ENCODE peak calls at places on chromosomes 5 and 9, in seven cellular contexts. One of them, this sample, is unnamed.

GRCh38 chr5:149636861-149637246 is 55.6 kb downstream of the ARHGEF37 start:
- DNase-seq in AG09319: peak
- DNase-seq in LoVo: peak
- DNase-seq in Kasumi-1: peak
- DNase-seq in NCI-H2171 treated with DMSO at 0.1 percent for 48 hours: peak
- DNase-seq in NCI-H2029 treated with DMSO at 0.1 percent for 48 hours: peak
- DNase-seq in astrocyte of the spinal cord: peak
- DNase-seq in this sample: no peak

GRCh38 chr5:126007841-126008240 is 415.4 kb upstream of the GRAMD2B start:
- DNase-seq in AG09319: no peak
- DNase-seq in LoVo: no peak
- DNase-seq in Kasumi-1: no peak
- DNase-seq in NCI-H2171 treated with DMSO at 0.1 percent for 48 hours: no peak
- DNase-seq in NCI-H2029 treated with DMSO at 0.1 percent for 48 hours: no peak
- DNase-seq in astrocyte of the spinal cord: peak
- DNase-seq in this sample: no peak

GRCh38 chr5:160324885-160325284 is 12.5 kb upstream of the CCNJL start:
- DNase-seq in AG09319: no peak
- DNase-seq in LoVo: no peak
- DNase-seq in Kasumi-1: peak
- DNase-seq in NCI-H2171 treated with DMSO at 0.1 percent for 48 hours: no peak
- DNase-seq in NCI-H2029 treated with DMSO at 0.1 percent for 48 hours: no peak
- DNase-seq in astrocyte of the spinal cord: no peak
- DNase-seq in this sample: no peak

GRCh38 chr9:107548298-107549142 is 59.0 kb upstream of the KLF4 start:
- DNase-seq in AG09319: peak
- DNase-seq in LoVo: peak
- DNase-seq in Kasumi-1: no peak
- DNase-seq in NCI-H2171 treated with DMSO at 0.1 percent for 48 hours: no peak
- DNase-seq in NCI-H2029 treated with DMSO at 0.1 percent for 48 hours: no peak
- DNase-seq in astrocyte of the spinal cord: peak
- DNase-seq in this sample: peak

GRCh38 chr9:132826576-132827365 is 51.3 kb downstream of the AK8 start:
- DNase-seq in AG09319: no peak
- DNase-seq in LoVo: no peak
- DNase-seq in Kasumi-1: no peak
- DNase-seq in NCI-H2171 treated with DMSO at 0.1 percent for 48 hours: no peak
- DNase-seq in NCI-H2029 treated with DMSO at 0.1 percent for 48 hours: no peak
- DNase-seq in astrocyte of the spinal cord: no peak
- DNase-seq in this sample: no peak

GRCh38 chr9:105661011-105661410 is 1.2 kb upstream of the TAL2 start:
- DNase-seq in AG09319: no peak
- DNase-seq in LoVo: no peak
- DNase-seq in Kasumi-1: no peak
- DNase-seq in NCI-H2171 treated with DMSO at 0.1 percent for 48 hours: no peak
- DNase-seq in NCI-H2029 treated with DMSO at 0.1 percent for 48 hours: no peak
- DNase-seq in astrocyte of the spinal cord: no peak
- DNase-seq in this sample: no peak

GRCh38 chr9:89603629-89604462 is 966 bp upstream of the GADD45G start:
- DNase-seq in AG09319: no peak
- DNase-seq in LoVo: no peak
- DNase-seq in Kasumi-1: peak
- DNase-seq in NCI-H2171 treated with DMSO at 0.1 percent for 48 hours: peak
- DNase-seq in NCI-H2029 treated with DMSO at 0.1 percent for 48 hours: peak
- DNase-seq in astrocyte of the spinal cord: peak
- DNase-seq in this sample: no peak

GRCh38 chr9:114655689-114656088 is 1.9 kb downstream of the TEX53 start:
- DNase-seq in AG09319: no peak
- DNase-seq in LoVo: no peak
- DNase-seq in Kasumi-1: no peak
- DNase-seq in NCI-H2171 treated with DMSO at 0.1 percent for 48 hours: no peak
- DNase-seq in NCI-H2029 treated with DMSO at 0.1 percent for 48 hours: no peak
- DNase-seq in astrocyte of the spinal cord: peak
- DNase-seq in this sample: no peak

GRCh38 chr9:128412120-128412790 is 8.4 kb upstream of the CERCAM start:
- DNase-seq in AG09319: no peak
- DNase-seq in LoVo: peak
- DNase-seq in Kasumi-1: peak
- DNase-seq in NCI-H2171 treated with DMSO at 0.1 percent for 48 hours: peak
- DNase-seq in NCI-H2029 treated with DMSO at 0.1 percent for 48 hours: peak
- DNase-seq in astrocyte of the spinal cord: peak
- DNase-seq in this sample: no peak

GRCh38 chr5:133531634-133532033 is 80.7 kb downstream of the FSTL4 start:
- DNase-seq in AG09319: no peak
- DNase-seq in LoVo: no peak
- DNase-seq in Kasumi-1: no peak
- DNase-seq in NCI-H2171 treated with DMSO at 0.1 percent for 48 hours: no peak
- DNase-seq in NCI-H2029 treated with DMSO at 0.1 percent for 48 hours: no peak
- DNase-seq in astrocyte of the spinal cord: peak
- DNase-seq in this sample: no peak

GRCh38 chr5:547086-547924 is 23.1 kb upstream of the SLC9A3 start:
- DNase-seq in AG09319: no peak
- DNase-seq in LoVo: no peak
- DNase-seq in Kasumi-1: no peak
- DNase-seq in NCI-H2171 treated with DMSO at 0.1 percent for 48 hours: no peak
- DNase-seq in NCI-H2029 treated with DMSO at 0.1 percent for 48 hours: no peak
- DNase-seq in astrocyte of the spinal cord: no peak
- DNase-seq in this sample: no peak

GRCh38 chr5:79935992-79936643 is 54.9 kb downstream of the MTX3 start:
- DNase-seq in AG09319: no peak
- DNase-seq in LoVo: no peak
- DNase-seq in Kasumi-1: no peak
- DNase-seq in NCI-H2171 treated with DMSO at 0.1 percent for 48 hours: no peak
- DNase-seq in NCI-H2029 treated with DMSO at 0.1 percent for 48 hours: no peak
- DNase-seq in astrocyte of the spinal cord: no peak
- DNase-seq in this sample: no peak

GRCh38 chr5:37086466-37087178 is 162.6 kb downstream of the CPLANE1 start:
- DNase-seq in AG09319: no peak
- DNase-seq in LoVo: peak
- DNase-seq in Kasumi-1: no peak
- DNase-seq in NCI-H2171 treated with DMSO at 0.1 percent for 48 hours: no peak
- DNase-seq in NCI-H2029 treated with DMSO at 0.1 percent for 48 hours: no peak
- DNase-seq in astrocyte of the spinal cord: peak
- DNase-seq in this sample: no peak

GRCh38 chr9:72384710-72385475 is 19.9 kb upstream of the ZFAND5 start:
- DNase-seq in AG09319: no peak
- DNase-seq in LoVo: no peak
- DNase-seq in Kasumi-1: no peak
- DNase-seq in NCI-H2171 treated with DMSO at 0.1 percent for 48 hours: peak
- DNase-seq in NCI-H2029 treated with DMSO at 0.1 percent for 48 hours: no peak
- DNase-seq in astrocyte of the spinal cord: peak
- DNase-seq in this sample: no peak

GRCh38 chr9:69857131-69857530 is 36.5 kb downstream of the CFAP95 start:
- DNase-seq in AG09319: no peak
- DNase-seq in LoVo: no peak
- DNase-seq in Kasumi-1: no peak
- DNase-seq in NCI-H2171 treated with DMSO at 0.1 percent for 48 hours: no peak
- DNase-seq in NCI-H2029 treated with DMSO at 0.1 percent for 48 hours: no peak
- DNase-seq in astrocyte of the spinal cord: peak
- DNase-seq in this sample: no peak

GRCh38 chr5:111013011-111013410 is 58.5 kb upstream of the TSLP start:
- DNase-seq in AG09319: no peak
- DNase-seq in LoVo: no peak
- DNase-seq in Kasumi-1: no peak
- DNase-seq in NCI-H2171 treated with DMSO at 0.1 percent for 48 hours: no peak
- DNase-seq in NCI-H2029 treated with DMSO at 0.1 percent for 48 hours: no peak
- DNase-seq in astrocyte of the spinal cord: no peak
- DNase-seq in this sample: no peak

GRCh38 chr5:168165221-168165965 is 126.1 kb upstream of the WWC1 start:
- DNase-seq in AG09319: no peak
- DNase-seq in LoVo: no peak
- DNase-seq in Kasumi-1: no peak
- DNase-seq in NCI-H2171 treated with DMSO at 0.1 percent for 48 hours: peak
- DNase-seq in NCI-H2029 treated with DMSO at 0.1 percent for 48 hours: peak
- DNase-seq in astrocyte of the spinal cord: peak
- DNase-seq in this sample: no peak

GRCh38 chr5:65062684-65063083 is 294.0 kb downstream of the CWC27 start:
- DNase-seq in AG09319: peak
- DNase-seq in LoVo: no peak
- DNase-seq in Kasumi-1: no peak
- DNase-seq in NCI-H2171 treated with DMSO at 0.1 percent for 48 hours: peak
- DNase-seq in NCI-H2029 treated with DMSO at 0.1 percent for 48 hours: no peak
- DNase-seq in astrocyte of the spinal cord: peak
- DNase-seq in this sample: peak

GRCh38 chr9:115157245-115157674 is 39.3 kb upstream of the TNC start:
- DNase-seq in AG09319: no peak
- DNase-seq in LoVo: peak
- DNase-seq in Kasumi-1: no peak
- DNase-seq in NCI-H2171 treated with DMSO at 0.1 percent for 48 hours: no peak
- DNase-seq in NCI-H2029 treated with DMSO at 0.1 percent for 48 hours: no peak
- DNase-seq in astrocyte of the spinal cord: peak
- DNase-seq in this sample: peak

GRCh38 chr5:123665822-123666371 is 153.9 kb downstream of the CSNK1G3 start:
- DNase-seq in AG09319: no peak
- DNase-seq in LoVo: no peak
- DNase-seq in Kasumi-1: no peak
- DNase-seq in NCI-H2171 treated with DMSO at 0.1 percent for 48 hours: no peak
- DNase-seq in NCI-H2029 treated with DMSO at 0.1 percent for 48 hours: no peak
- DNase-seq in astrocyte of the spinal cord: no peak
- DNase-seq in this sample: no peak

GRCh38 chr5:126975791-126976190 is 54.6 kb downstream of the MARCHF3 start:
- DNase-seq in AG09319: no peak
- DNase-seq in LoVo: no peak
- DNase-seq in Kasumi-1: no peak
- DNase-seq in NCI-H2171 treated with DMSO at 0.1 percent for 48 hours: peak
- DNase-seq in NCI-H2029 treated with DMSO at 0.1 percent for 48 hours: no peak
- DNase-seq in astrocyte of the spinal cord: no peak
- DNase-seq in this sample: no peak

GRCh38 chr5:137145726-137146125 is 353.4 kb downstream of the SPOCK1 start:
- DNase-seq in AG09319: no peak
- DNase-seq in LoVo: no peak
- DNase-seq in Kasumi-1: no peak
- DNase-seq in NCI-H2171 treated with DMSO at 0.1 percent for 48 hours: no peak
- DNase-seq in NCI-H2029 treated with DMSO at 0.1 percent for 48 hours: no peak
- DNase-seq in astrocyte of the spinal cord: no peak
- DNase-seq in this sample: no peak

GRCh38 chr9:76896035-76896434 is 9.9 kb downstream of the PRUNE2 start:
- DNase-seq in AG09319: no peak
- DNase-seq in LoVo: no peak
- DNase-seq in Kasumi-1: no peak
- DNase-seq in NCI-H2171 treated with DMSO at 0.1 percent for 48 hours: no peak
- DNase-seq in NCI-H2029 treated with DMSO at 0.1 percent for 48 hours: no peak
- DNase-seq in astrocyte of the spinal cord: no peak
- DNase-seq in this sample: no peak

GRCh38 chr5:41223962-41224361 is 10.6 kb upstream of the C6 start:
- DNase-seq in AG09319: no peak
- DNase-seq in LoVo: no peak
- DNase-seq in Kasumi-1: no peak
- DNase-seq in NCI-H2171 treated with DMSO at 0.1 percent for 48 hours: no peak
- DNase-seq in NCI-H2029 treated with DMSO at 0.1 percent for 48 hours: no peak
- DNase-seq in astrocyte of the spinal cord: no peak
- DNase-seq in this sample: no peak

GRCh38 chr5:77806213-77806843 is 30.2 kb upstream of the TBCA start:
- DNase-seq in AG09319: no peak
- DNase-seq in LoVo: peak
- DNase-seq in Kasumi-1: no peak
- DNase-seq in NCI-H2171 treated with DMSO at 0.1 percent for 48 hours: no peak
- DNase-seq in NCI-H2029 treated with DMSO at 0.1 percent for 48 hours: peak
- DNase-seq in astrocyte of the spinal cord: peak
- DNase-seq in this sample: no peak

GRCh38 chr5:64603676-64604075 is 86.6 kb upstream of the SHISAL2B start:
- DNase-seq in AG09319: no peak
- DNase-seq in LoVo: no peak
- DNase-seq in Kasumi-1: no peak
- DNase-seq in NCI-H2171 treated with DMSO at 0.1 percent for 48 hours: no peak
- DNase-seq in NCI-H2029 treated with DMSO at 0.1 percent for 48 hours: no peak
- DNase-seq in astrocyte of the spinal cord: no peak
- DNase-seq in this sample: no peak

GRCh38 chr9:87250205-87250604 is 247.5 kb upstream of the DAPK1 start:
- DNase-seq in AG09319: no peak
- DNase-seq in LoVo: no peak
- DNase-seq in Kasumi-1: no peak
- DNase-seq in NCI-H2171 treated with DMSO at 0.1 percent for 48 hours: no peak
- DNase-seq in NCI-H2029 treated with DMSO at 0.1 percent for 48 hours: no peak
- DNase-seq in astrocyte of the spinal cord: no peak
- DNase-seq in this sample: no peak

GRCh38 chr5:149113669-149114068 is 27.6 kb upstream of the ABLIM3 start:
- DNase-seq in AG09319: no peak
- DNase-seq in LoVo: peak
- DNase-seq in Kasumi-1: no peak
- DNase-seq in NCI-H2171 treated with DMSO at 0.1 percent for 48 hours: no peak
- DNase-seq in NCI-H2029 treated with DMSO at 0.1 percent for 48 hours: no peak
- DNase-seq in astrocyte of the spinal cord: peak
- DNase-seq in this sample: no peak

GRCh38 chr5:83802686-83803085 is 82.0 kb upstream of the HAPLN1 start:
- DNase-seq in AG09319: no peak
- DNase-seq in LoVo: no peak
- DNase-seq in Kasumi-1: no peak
- DNase-seq in NCI-H2171 treated with DMSO at 0.1 percent for 48 hours: no peak
- DNase-seq in NCI-H2029 treated with DMSO at 0.1 percent for 48 hours: no peak
- DNase-seq in astrocyte of the spinal cord: peak
- DNase-seq in this sample: no peak

This sample was measured in ascending aorta.